ENCODE peak calls at places on chromosomes 2 and 18, in six cellular contexts. One of them, this sample, is unnamed.

GRCh38 chr2:101446869-101447268 is 28.0 kb downstream of the RFX8 start:
- DNase-seq in naive thymus-derived CD8-positive, alpha-beta T cell: no peak
- DNase-seq in endothelial cell: no peak
- DNase-seq in NCI-H748 treated with DMSO at 0.1 percent for 48 hours: no peak
- DNase-seq in CD4-positive, CD25-positive, alpha-beta regulatory T cell: no peak
- DNase-seq in NCI-H1436 treated with DMSO at 0.1 percent for 48 hours: no peak
- DNase-seq in this sample: no peak

GRCh38 chr18:31190919-31191318 is 28.3 kb upstream of the DSC1 start:
- DNase-seq in NCI-H748 treated with DMSO at 0.1 percent for 48 hours: no peak
- DNase-seq in CD4-positive, CD25-positive, alpha-beta regulatory T cell: no peak
- DNase-seq in naive thymus-derived CD8-positive, alpha-beta T cell: no peak
- DNase-seq in endothelial cell: no peak
- DNase-seq in NCI-H1436 treated with DMSO at 0.1 percent for 48 hours: no peak
- DNase-seq in this sample: no peak

GRCh38 chr2:44139741-44140140 is 28.9 kb upstream of the PPM1B start:
- DNase-seq in NCI-H1436 treated with DMSO at 0.1 percent for 48 hours: no peak
- DNase-seq in CD4-positive, CD25-positive, alpha-beta regulatory T cell: no peak
- DNase-seq in NCI-H748 treated with DMSO at 0.1 percent for 48 hours: no peak
- DNase-seq in endothelial cell: no peak
- DNase-seq in naive thymus-derived CD8-positive, alpha-beta T cell: no peak
- DNase-seq in this sample: no peak

GRCh38 chr2:162062559-162062958 is 11.5 kb downstream of the DPP4 start:
- DNase-seq in CD4-positive, CD25-positive, alpha-beta regulatory T cell: no peak
- DNase-seq in NCI-H748 treated with DMSO at 0.1 percent for 48 hours: no peak
- DNase-seq in naive thymus-derived CD8-positive, alpha-beta T cell: no peak
- DNase-seq in endothelial cell: no peak
- DNase-seq in NCI-H1436 treated with DMSO at 0.1 percent for 48 hours: no peak
- DNase-seq in this sample: no peak

GRCh38 chr18:54926593-54927297 is 32.5 kb downstream of the CCDC68 start:
- DNase-seq in NCI-H748 treated with DMSO at 0.1 percent for 48 hours: no peak
- DNase-seq in NCI-H1436 treated with DMSO at 0.1 percent for 48 hours: no peak
- DNase-seq in endothelial cell: no peak
- DNase-seq in CD4-positive, CD25-positive, alpha-beta regulatory T cell: no peak
- DNase-seq in naive thymus-derived CD8-positive, alpha-beta T cell: no peak
- DNase-seq in this sample: no peak

GRCh38 chr2:152624805-152625204 is 92.5 kb downstream of the PRPF40A start:
- DNase-seq in NCI-H748 treated with DMSO at 0.1 percent for 48 hours: no peak
- DNase-seq in CD4-positive, CD25-positive, alpha-beta regulatory T cell: no peak
- DNase-seq in endothelial cell: no peak
- DNase-seq in NCI-H1436 treated with DMSO at 0.1 percent for 48 hours: no peak
- DNase-seq in naive thymus-derived CD8-positive, alpha-beta T cell: no peak
- DNase-seq in this sample: no peak

GRCh38 chr2:46632349-46632748 is 153.0 kb downstream of the TMEM247 start:
- DNase-seq in NCI-H1436 treated with DMSO at 0.1 percent for 48 hours: no peak
- DNase-seq in naive thymus-derived CD8-positive, alpha-beta T cell: peak
- DNase-seq in NCI-H748 treated with DMSO at 0.1 percent for 48 hours: peak
- DNase-seq in endothelial cell: no peak
- DNase-seq in CD4-positive, CD25-positive, alpha-beta regulatory T cell: peak
- DNase-seq in this sample: peak

GRCh38 chr2:61988462-61989366 is 83.2 kb downstream of the COMMD1 start:
- DNase-seq in NCI-H1436 treated with DMSO at 0.1 percent for 48 hours: no peak
- DNase-seq in naive thymus-derived CD8-positive, alpha-beta T cell: no peak
- DNase-seq in CD4-positive, CD25-positive, alpha-beta regulatory T cell: no peak
- DNase-seq in endothelial cell: no peak
- DNase-seq in NCI-H748 treated with DMSO at 0.1 percent for 48 hours: no peak
- DNase-seq in this sample: no peak

GRCh38 chr2:25480561-25480960 is 138.8 kb upstream of the DNMT3A start:
- DNase-seq in NCI-H748 treated with DMSO at 0.1 percent for 48 hours: no peak
- DNase-seq in NCI-H1436 treated with DMSO at 0.1 percent for 48 hours: no peak
- DNase-seq in naive thymus-derived CD8-positive, alpha-beta T cell: no peak
- DNase-seq in CD4-positive, CD25-positive, alpha-beta regulatory T cell: no peak
- DNase-seq in endothelial cell: no peak
- DNase-seq in this sample: no peak

GRCh38 chr2:160333324-160334027 is 133.4 kb upstream of the ITGB6 start:
- DNase-seq in naive thymus-derived CD8-positive, alpha-beta T cell: no peak
- DNase-seq in endothelial cell: no peak
- DNase-seq in NCI-H1436 treated with DMSO at 0.1 percent for 48 hours: no peak
- DNase-seq in CD4-positive, CD25-positive, alpha-beta regulatory T cell: no peak
- DNase-seq in NCI-H748 treated with DMSO at 0.1 percent for 48 hours: no peak
- DNase-seq in this sample: no peak

GRCh38 chr2:207692206-207693065 is 19.0 kb upstream of the CCNYL1 start:
- DNase-seq in naive thymus-derived CD8-positive, alpha-beta T cell: peak
- DNase-seq in endothelial cell: peak
- DNase-seq in CD4-positive, CD25-positive, alpha-beta regulatory T cell: peak
- DNase-seq in NCI-H1436 treated with DMSO at 0.1 percent for 48 hours: no peak
- DNase-seq in NCI-H748 treated with DMSO at 0.1 percent for 48 hours: no peak
- DNase-seq in this sample: peak

GRCh38 chr18:13945811-13946210 is 30.5 kb upstream of the MC2R start:
- DNase-seq in naive thymus-derived CD8-positive, alpha-beta T cell: no peak
- DNase-seq in endothelial cell: no peak
- DNase-seq in NCI-H748 treated with DMSO at 0.1 percent for 48 hours: no peak
- DNase-seq in CD4-positive, CD25-positive, alpha-beta regulatory T cell: no peak
- DNase-seq in NCI-H1436 treated with DMSO at 0.1 percent for 48 hours: no peak
- DNase-seq in this sample: no peak